ENCODE peak calls at places on chromosomes 12 and 14, in eight cellular contexts. Y is neuronal stem cell, S is fibroblast of mammary gland, L is fibroblast of villous mesenchyme, E is DND-41, W is adipocyte, F is heart left ventricle, K is right lobe of liver. I is an unnamed sample.

GRCh38 chr14:37546621-37547447 is 48.2 kb downstream of the FOXA1 start:
- DNase-seq in Y (no peak), S (peak), L (peak), E (no peak), W (peak), F (no peak), K (no peak), I (no peak)

GRCh38 chr12:115313929-115314328 is 630.0 kb upstream of the TBX3 start:
- DNase-seq in Y (no peak), S (peak), L (peak), E (no peak), W (peak), F (no peak), K (no peak), I (no peak)

GRCh38 chr14:38524636-38525403 is 268.9 kb upstream of the CLEC14A start:
- DNase-seq in Y (no peak), S (no peak), L (no peak), E (no peak), W (no peak), F (no peak), K (no peak), I (no peak)

GRCh38 chr12:116418551-116418950 is 140.6 kb upstream of the MAP1LC3B2 start:
- DNase-seq in Y (no peak), S (no peak), L (no peak), E (peak), W (no peak), F (no peak), K (no peak), I (no peak)

GRCh38 chr12:19239046-19239445 is 109.5 kb downstream of the PLEKHA5 start:
- DNase-seq in Y (no peak), S (no peak), L (no peak), E (no peak), W (no peak), F (no peak), K (no peak), I (no peak)

GRCh38 chr12:110733089-110733715 is 9.5 kb downstream of the PPP1CC start:
- DNase-seq in Y (no peak), S (peak), L (peak), E (no peak), W (peak), F (peak), K (no peak), I (no peak)

GRCh38 chr12:26748741-26749431 is 84.1 kb downstream of the ITPR2 start:
- DNase-seq in Y (no peak), S (peak), L (peak), E (no peak), W (peak), F (no peak), K (no peak), I (no peak)

GRCh38 chr12:116389990-116390655 is 112.6 kb upstream of the MED13L start:
- DNase-seq in Y (no peak), S (peak), L (peak), E (no peak), W (peak), F (no peak), K (no peak), I (no peak)

GRCh38 chr12:14828896-14829295 is 14.4 kb downstream of the ART4 start:
- DNase-seq in Y (no peak), S (peak), L (peak), E (no peak), W (no peak), F (no peak), K (no peak), I (no peak)

GRCh38 chr12:45182511-45182910 is 33.4 kb upstream of the ANO6 start:
- DNase-seq in Y (no peak), S (no peak), L (no peak), E (no peak), W (no peak), F (no peak), K (no peak), I (no peak)

GRCh38 chr12:25433581-25434325 is 119.3 kb downstream of the LMNTD1 start:
- DNase-seq in Y (no peak), S (peak), L (peak), E (no peak), W (peak), F (no peak), K (no peak), I (no peak)

GRCh38 chr12:83042441-83043215 is 355.9 kb downstream of the TMTC2 start:
- DNase-seq in Y (peak), S (no peak), L (peak), E (no peak), W (peak), F (no peak), K (no peak), I (no peak)

GRCh38 chr12:117685115-117685926 is 283.5 kb downstream of the KSR2 start:
- DNase-seq in Y (peak), S (peak), L (peak), E (peak), W (no peak), F (no peak), K (peak), I (no peak)

GRCh38 chr14:99339551-99339950 is 67.6 kb upstream of the BCL11B start:
- DNase-seq in Y (no peak), S (no peak), L (no peak), E (no peak), W (no peak), F (no peak), K (no peak), I (no peak)

GRCh38 chr14:104341532-104342434 is 203.4 kb downstream of the KIF26A start:
- DNase-seq in Y (peak), S (peak), L (peak), E (no peak), W (no peak), F (no peak), K (peak), I (peak)

GRCh38 chr12:12319501-12320322 is 30.3 kb downstream of the MANSC1 start:
- DNase-seq in Y (no peak), S (peak), L (peak), E (no peak), W (peak), F (no peak), K (no peak), I (no peak)

GRCh38 chr14:68616255-68616902 is 176.5 kb downstream of the ZFP36L1 start:
- DNase-seq in Y (no peak), S (peak), L (peak), E (no peak), W (no peak), F (no peak), K (no peak), I (no peak)

GRCh38 chr12:96120359-96121100 is 73.6 kb upstream of the ELK3 start:
- DNase-seq in Y (no peak), S (no peak), L (no peak), E (no peak), W (no peak), F (no peak), K (no peak), I (peak)

GRCh38 chr12:24778486-24779304 is 170.2 kb downstream of the BCAT1 start:
- DNase-seq in Y (peak), S (peak), L (peak), E (no peak), W (peak), F (no peak), K (no peak), I (no peak)

GRCh38 chr12:92844147-92844763 is 84.8 kb downstream of the EEA1 start:
- DNase-seq in Y (no peak), S (no peak), L (peak), E (no peak), W (peak), F (no peak), K (no peak), I (no peak)

GRCh38 chr14:104191409-104191997 is 53.1 kb downstream of the KIF26A start:
- DNase-seq in Y (no peak), S (no peak), L (no peak), E (no peak), W (no peak), F (no peak), K (no peak), I (no peak)

GRCh38 chr12:94659531-94659930 is 9.2 kb upstream of the TMCC3 start:
- DNase-seq in Y (no peak), S (no peak), L (no peak), E (no peak), W (no peak), F (no peak), K (no peak), I (no peak)

GRCh38 chr12:130026608-130027176 is 122.9 kb upstream of the TMEM132D start:
- DNase-seq in Y (no peak), S (peak), L (no peak), E (peak), W (peak), F (no peak), K (peak), I (no peak)

GRCh38 chr14:53190938-53191337 is 37.8 kb upstream of the DDHD1 start:
- DNase-seq in Y (no peak), S (peak), L (peak), E (no peak), W (no peak), F (no peak), K (no peak), I (no peak)

GRCh38 chr14:105526781-105527380 is 498 bp downstream of the TMEM121 start:
- DNase-seq in Y (no peak), S (no peak), L (no peak), E (no peak), W (peak), F (no peak), K (peak), I (peak)

GRCh38 chr14:76872796-76873432 is 46.7 kb downstream of the LRRC74A start:
- DNase-seq in Y (peak), S (peak), L (peak), E (peak), W (peak), F (peak), K (peak), I (peak)

GRCh38 chr12:95633671-95634465 is 82.6 kb upstream of the USP44 start:
- DNase-seq in Y (no peak), S (peak), L (peak), E (no peak), W (no peak), F (no peak), K (no peak), I (no peak)

GRCh38 chr12:3158851-3159465 is 81.8 kb downstream of the TSPAN9 start:
- DNase-seq in Y (no peak), S (peak), L (peak), E (no peak), W (peak), F (no peak), K (no peak), I (no peak)

GRCh38 chr12:117210266-117210918 is 20.1 kb upstream of the FBXO21 start:
- DNase-seq in Y (no peak), S (no peak), L (no peak), E (no peak), W (no peak), F (no peak), K (no peak), I (no peak)

GRCh38 chr12:27333311-27334009 is 824 bp downstream of the BMAL2 start:
- DNase-seq in Y (peak), S (no peak), L (no peak), E (peak), W (peak), F (no peak), K (peak), I (peak)

GRCh38 chr14:100199240-100199860 is 39.6 kb upstream of the YY1 start:
- DNase-seq in Y (no peak), S (no peak), L (no peak), E (no peak), W (no peak), F (no peak), K (no peak), I (no peak)

GRCh38 chr12:84910549-84911241 is 1.9 kb downstream of the SLC6A15 start:
- DNase-seq in Y (no peak), S (peak), L (peak), E (no peak), W (peak), F (no peak), K (no peak), I (peak)

GRCh38 chr14:75126679-75127473 is at the start of gene NEK9:
- DNase-seq in Y (peak), S (peak), L (peak), E (peak), W (peak), F (peak), K (peak), I (peak)

GRCh38 chr12:110217996-110218674 is 62.9 kb upstream of the ATP2A2 start:
- DNase-seq in Y (no peak), S (no peak), L (peak), E (no peak), W (no peak), F (no peak), K (no peak), I (no peak)

GRCh38 chr12:14256139-14256538 is 109.3 kb upstream of the ATF7IP start:
- DNase-seq in Y (no peak), S (peak), L (no peak), E (no peak), W (peak), F (peak), K (no peak), I (no peak)

GRCh38 chr12:6863586-6864321 is 3.6 kb upstream of the TPI1 start:
- DNase-seq in Y (no peak), S (peak), L (no peak), E (no peak), W (no peak), F (no peak), K (peak), I (no peak)

GRCh38 chr12:115697341-115697740 is 580.2 kb downstream of the MED13L start:
- DNase-seq in Y (no peak), S (no peak), L (no peak), E (no peak), W (no peak), F (no peak), K (no peak), I (no peak)

GRCh38 chr12:4540170-4540569 is 1.5 kb downstream of the RAD51AP1 start:
- DNase-seq in Y (no peak), S (no peak), L (no peak), E (no peak), W (no peak), F (no peak), K (no peak), I (no peak)
- H3K4me3 ChIP-seq in Y (no peak), S (peak), L (no peak), E (peak), W (no peak), F (no peak), K (no peak), I (no peak)

DNA sequence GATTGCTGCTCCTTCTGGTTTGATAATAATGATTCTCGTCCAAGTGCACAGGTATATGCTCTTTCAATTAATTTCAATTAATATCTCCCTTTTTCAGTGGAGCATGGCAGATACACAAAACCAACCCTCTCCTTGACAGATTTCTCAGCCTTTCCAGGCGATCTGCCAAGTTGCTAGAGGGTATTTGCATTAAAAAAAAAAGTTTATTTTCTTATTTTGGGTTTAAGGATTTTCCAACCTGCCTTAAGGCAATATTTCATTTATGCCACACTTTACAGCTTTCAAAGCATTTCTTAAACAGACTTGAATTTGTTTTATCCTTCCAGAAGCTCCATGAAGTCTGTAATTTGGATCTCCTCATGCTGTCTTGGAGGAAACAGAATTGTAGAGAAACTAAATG is 2.1 kb downstream of the DGLUCY start:
- DNase-seq in Y (no peak), S (no peak), L (peak), E (no peak), W (peak), F (no peak), K (no peak), I (no peak)
- H3K4me3 ChIP-seq in Y (no peak), S (no peak), L (peak), E (peak), W (peak), F (peak), K (no peak), I (peak)

DNA sequence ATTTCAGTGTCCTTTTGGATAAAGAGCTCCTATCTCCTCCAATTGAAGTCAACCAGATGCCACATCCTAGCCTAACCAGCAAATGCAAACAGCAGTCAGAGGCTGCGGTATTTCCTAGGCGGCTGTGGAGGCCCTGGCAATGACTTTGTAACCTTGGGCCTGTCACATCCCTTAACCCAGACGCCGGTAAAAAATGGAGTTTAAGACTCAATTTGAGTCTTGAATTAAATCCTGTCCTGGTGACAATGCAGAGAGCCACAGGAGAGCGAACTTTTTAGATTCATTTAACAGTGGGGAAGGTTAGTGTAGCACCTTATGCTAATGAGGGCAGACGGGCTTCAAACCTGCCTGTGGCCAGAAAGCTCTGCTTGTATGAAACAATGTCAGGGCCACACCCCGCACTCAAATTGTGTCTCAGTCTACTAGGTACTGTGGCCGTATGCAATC is 1.3 kb downstream of the C12orf75 start:
- DNase-seq in Y (no peak), S (no peak), L (no peak), E (peak), W (peak), F (no peak), K (no peak), I (no peak)
- H3K4me3 ChIP-seq in Y (no peak), S (peak), L (peak), E (peak), W (peak), F (no peak), K (no peak), I (no peak)

GRCh38 chr14:21089271-21089670 is 9.2 kb downstream of the ZNF219 start:
- DNase-seq in Y (no peak), S (no peak), L (no peak), E (no peak), W (no peak), F (no peak), K (no peak), I (no peak)

GRCh38 chr14:21090940-21091663 is 7.4 kb downstream of the ZNF219 start:
- DNase-seq in Y (no peak), S (no peak), L (no peak), E (no peak), W (no peak), F (no peak), K (no peak), I (no peak)

GRCh38 chr14:21091784-21092146 is 6.7 kb downstream of the ZNF219 start:
- DNase-seq in Y (no peak), S (no peak), L (no peak), E (no peak), W (no peak), F (no peak), K (no peak), I (no peak)

GRCh38 chr14:21089877-21090193 is 8.6 kb downstream of the ZNF219 start:
- DNase-seq in Y (no peak), S (no peak), L (no peak), E (no peak), W (no peak), F (no peak), K (no peak), I (no peak)

DNA sequence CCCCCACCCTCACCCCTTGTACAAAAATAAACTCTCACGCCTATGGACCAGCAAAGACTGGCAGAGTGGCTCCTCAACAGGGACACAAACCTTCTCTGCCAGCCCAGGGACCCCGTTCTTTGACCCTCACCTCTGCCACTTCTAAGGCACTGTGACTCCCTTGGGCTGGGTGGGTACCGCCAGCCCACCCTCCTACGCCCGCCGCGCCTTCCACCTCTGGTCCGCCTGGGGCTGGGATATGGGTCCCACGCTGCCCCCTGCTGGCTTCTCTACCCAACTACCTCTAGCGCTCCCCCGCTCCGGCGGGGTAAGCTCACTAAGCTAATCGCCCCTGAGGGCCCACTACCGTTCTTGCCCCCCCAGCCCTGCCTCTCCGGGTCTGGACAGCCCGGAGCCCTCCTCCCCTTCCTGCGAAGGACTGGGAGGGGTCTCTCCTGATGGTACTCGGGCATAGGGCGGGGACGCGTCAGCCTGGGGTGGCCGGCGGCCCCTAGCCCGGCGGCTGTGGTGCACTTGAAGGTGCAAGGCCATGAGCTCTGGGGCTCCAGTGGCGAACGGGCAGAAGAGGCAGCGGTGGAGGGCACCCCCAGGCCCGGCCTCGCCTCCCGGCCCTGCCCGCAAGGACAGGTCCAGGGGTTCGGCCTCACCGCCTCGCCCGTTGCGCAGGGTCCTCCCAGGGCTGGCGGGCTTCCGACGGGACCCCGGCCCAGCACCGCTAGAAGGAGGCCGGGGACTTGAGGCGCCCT is 8.1 kb downstream of the ZNF219 start:
- DNase-seq in Y (no peak), S (no peak), L (no peak), E (peak), W (peak), F (no peak), K (no peak), I (peak)
- H3K4me3 ChIP-seq in Y (no peak), S (no peak), L (no peak), E (no peak), W (no peak), F (no peak), K (no peak), I (no peak)

GRCh38 chr12:70487440-70487839 is 121.3 kb downstream of the KCNMB4 start:
- DNase-seq in Y (no peak), S (no peak), L (no peak), E (no peak), W (no peak), F (no peak), K (no peak), I (no peak)

GRCh38 chr12:70484464-70484863 is 118.4 kb downstream of the KCNMB4 start:
- DNase-seq in Y (no peak), S (no peak), L (no peak), E (no peak), W (no peak), F (no peak), K (no peak), I (no peak)

GRCh38 chr12:70485704-70486103 is 119.6 kb downstream of the KCNMB4 start:
- DNase-seq in Y (no peak), S (no peak), L (no peak), E (no peak), W (no peak), F (no peak), K (no peak), I (no peak)

GRCh38 chr12:70482764-70483163 is 116.7 kb downstream of the KCNMB4 start:
- DNase-seq in Y (no peak), S (no peak), L (no peak), E (no peak), W (peak), F (no peak), K (no peak), I (no peak)

GRCh38 chr12:70486588-70486987 is 120.5 kb downstream of the KCNMB4 start:
- DNase-seq in Y (no peak), S (no peak), L (no peak), E (no peak), W (no peak), F (no peak), K (no peak), I (no peak)
- H3K4me3 ChIP-seq in Y (no peak), S (no peak), L (no peak), E (no peak), W (no peak), F (no peak), K (no peak), I (no peak)

GRCh38 chr14:72315720-72316119 is 383.5 kb downstream of the RGS6 start:
- DNase-seq in Y (no peak), S (peak), L (no peak), E (peak), W (no peak), F (no peak), K (no peak), I (no peak)

DNA sequence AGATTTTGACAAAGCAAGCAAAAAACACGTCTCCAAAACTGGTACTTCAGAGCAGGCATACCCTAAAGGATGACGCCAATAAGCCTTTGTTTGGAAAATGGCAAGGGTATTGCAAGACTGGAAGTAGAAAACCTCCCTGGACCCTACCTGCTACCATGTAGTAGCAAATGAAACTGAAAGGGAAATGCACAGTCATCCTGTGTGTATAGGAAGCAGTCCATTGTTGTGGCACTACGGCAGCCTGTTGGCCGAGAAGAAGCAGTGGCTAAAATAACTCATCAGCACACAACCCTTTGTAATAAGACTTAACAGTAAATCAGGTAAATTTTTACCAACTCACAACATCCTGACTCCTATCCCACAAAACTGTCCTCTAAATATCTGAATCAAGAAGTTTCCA is 386.4 kb downstream of the RGS6 start:
- DNase-seq in Y (no peak), S (no peak), L (no peak), E (peak), W (no peak), F (no peak), K (no peak), I (no peak)
- H3K4me3 ChIP-seq in Y (no peak), S (no peak), L (no peak), E (no peak), W (no peak), F (no peak), K (no peak), I (no peak)